ENCODE peak calls at places on chromosomes 5 and 9, in six cellular contexts. K, O, W, A, F and U are unnamed samples.

GRCh38 chr5:157819502-157820125 is 39.3 kb downstream of the CLINT1 start:
- DNase-seq in K (no peak), W (no peak), F (peak), A (no peak), O (no peak), U (no peak)

GRCh38 chr9:129281506-129282145 is 103.6 kb upstream of the IER5L start:
- DNase-seq in K (no peak), A (no peak), F (no peak), O (no peak), W (no peak), U (peak)

GRCh38 chr5:54610197-54610898 is 92.8 kb downstream of the SNX18 start:
- DNase-seq in A (no peak), W (no peak), F (no peak), K (no peak), O (no peak), U (no peak)

GRCh38 chr9:35862328-35862727 is 7.9 kb downstream of the OR13J1 start:
- DNase-seq in K (no peak), W (no peak), A (no peak), O (no peak), F (no peak), U (peak)

GRCh38 chr5:90658620-90659019 is 100.0 kb downstream of the ADGRV1 start:
- DNase-seq in A (no peak), W (no peak), F (no peak), O (no peak), K (no peak), U (no peak)

GRCh38 chr5:84239509-84239908 is 145.2 kb downstream of the EDIL3 start:
- DNase-seq in A (no peak), K (peak), F (no peak), O (peak), W (peak), U (no peak)

GRCh38 chr5:127517480-127518318 is at the start of gene PRRC1:
- DNase-seq in F (peak), K (peak), A (peak), O (peak), W (peak), U (peak)

GRCh38 chr5:156036640-156037039 is 290.3 kb upstream of the SGCD start:
- DNase-seq in O (no peak), A (no peak), K (no peak), W (no peak), F (no peak), U (no peak)

GRCh38 chr5:148378670-148379069 is 5.1 kb upstream of the FBXO38 start:
- DNase-seq in A (no peak), F (no peak), W (no peak), K (no peak), O (no peak), U (no peak)

GRCh38 chr9:116394070-116394469 is 240.5 kb downstream of the PAPPA start:
- DNase-seq in K (no peak), W (no peak), O (no peak), A (no peak), F (no peak), U (no peak)

GRCh38 chr5:52989025-52989780 is at the start of gene ITGA2:
- DNase-seq in W (peak), K (no peak), O (peak), A (peak), F (peak), U (peak)

GRCh38 chr9:31314241-31314640 is 1070.2 kb upstream of the ACO1 start:
- DNase-seq in F (no peak), A (no peak), W (no peak), K (no peak), O (no peak), U (no peak)

GRCh38 chr5:59274130-59274529 is 619.4 kb downstream of the PDE4D start:
- DNase-seq in K (no peak), W (no peak), A (no peak), O (no peak), F (no peak), U (no peak)